ENCODE peak calls at places on chromosomes 5 and 9, in four cellular contexts. S is GM12878, Q is K562, A is HL-60. J is an unnamed sample.

GRCh38 chr9:129177443-129177790 is 644 bp downstream of the IER5L start:
- DNase-seq in S (no peak), Q (peak), A (no peak), J (no peak)

GRCh38 chr5:180611140-180611850 is 20.0 kb upstream of the SCGB3A1 start:
- DNase-seq in S (no peak), Q (peak), A (no peak), J (no peak)

GRCh38 chr9:137506702-137507171 is 43.5 kb downstream of the PNPLA7 start:
- DNase-seq in S (no peak), Q (no peak), A (no peak), J (no peak)

GRCh38 chr5:64295100-64295499 is 129.5 kb downstream of the RNF180 start:
- DNase-seq in S (no peak), Q (no peak), A (no peak), J (no peak)

GRCh38 chr5:83197326-83197725 is 120.0 kb downstream of the XRCC4 start:
- DNase-seq in S (no peak), Q (no peak), A (no peak), J (no peak)

GRCh38 chr5:59817536-59817935 is 76.0 kb downstream of the PDE4D start:
- DNase-seq in S (no peak), Q (no peak), A (no peak), J (no peak)

GRCh38 chr5:132446621-132447020 is 44.0 kb downstream of the IRF1 start:
- DNase-seq in S (no peak), Q (no peak), A (no peak), J (no peak)

GRCh38 chr5:110401881-110402280 is 324.6 kb downstream of the TMEM232 start:
- DNase-seq in S (no peak), Q (no peak), A (no peak), J (no peak)

GRCh38 chr5:77133061-77133758 is 46.1 kb upstream of the ZBED3 start:
- DNase-seq in S (no peak), Q (no peak), A (no peak), J (no peak)

DNA sequence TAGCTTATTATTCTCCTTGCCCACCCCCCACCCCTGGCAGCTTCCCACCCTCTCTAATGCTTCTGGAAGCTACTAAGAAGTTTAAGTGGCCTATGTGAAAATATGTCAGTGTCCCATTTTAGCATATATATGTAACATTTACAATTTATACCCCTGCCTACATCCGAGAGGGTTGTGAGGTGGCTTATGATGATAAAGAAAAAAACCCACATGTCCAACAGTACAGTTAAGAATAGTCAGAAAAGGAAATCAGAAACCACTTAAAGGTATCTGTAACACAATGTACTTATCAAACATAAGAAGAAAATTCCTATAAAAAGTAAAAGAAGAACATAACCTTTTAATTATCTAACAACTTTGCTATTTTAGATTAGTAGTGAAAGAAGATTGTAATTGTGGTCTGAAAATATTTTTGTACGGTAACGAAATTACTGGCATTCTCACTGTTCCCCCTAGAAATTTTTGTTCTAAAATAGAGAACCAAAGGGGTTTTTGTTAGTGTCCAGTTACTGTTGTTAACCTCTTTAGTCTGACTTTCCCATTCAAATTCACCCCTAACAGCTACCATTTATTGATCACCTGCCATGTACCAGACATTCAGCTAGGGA is 62.2 kb downstream of the SLC44A1 start:
- DNase-seq in S (no peak), Q (no peak), A (no peak), J (no peak)
- TF ChIP-seq SPI1 in S (no peak), Q (no peak), A (no peak), J (no peak)

GRCh38 chr5:151670953-151671636 is 15.6 kb downstream of the SPARC start:
- DNase-seq in S (no peak), Q (no peak), A (no peak), J (no peak)
- TF ChIP-seq POLR2AphosphoS5 in S (no peak), Q (no peak), A (no peak), J (no peak)

DNA sequence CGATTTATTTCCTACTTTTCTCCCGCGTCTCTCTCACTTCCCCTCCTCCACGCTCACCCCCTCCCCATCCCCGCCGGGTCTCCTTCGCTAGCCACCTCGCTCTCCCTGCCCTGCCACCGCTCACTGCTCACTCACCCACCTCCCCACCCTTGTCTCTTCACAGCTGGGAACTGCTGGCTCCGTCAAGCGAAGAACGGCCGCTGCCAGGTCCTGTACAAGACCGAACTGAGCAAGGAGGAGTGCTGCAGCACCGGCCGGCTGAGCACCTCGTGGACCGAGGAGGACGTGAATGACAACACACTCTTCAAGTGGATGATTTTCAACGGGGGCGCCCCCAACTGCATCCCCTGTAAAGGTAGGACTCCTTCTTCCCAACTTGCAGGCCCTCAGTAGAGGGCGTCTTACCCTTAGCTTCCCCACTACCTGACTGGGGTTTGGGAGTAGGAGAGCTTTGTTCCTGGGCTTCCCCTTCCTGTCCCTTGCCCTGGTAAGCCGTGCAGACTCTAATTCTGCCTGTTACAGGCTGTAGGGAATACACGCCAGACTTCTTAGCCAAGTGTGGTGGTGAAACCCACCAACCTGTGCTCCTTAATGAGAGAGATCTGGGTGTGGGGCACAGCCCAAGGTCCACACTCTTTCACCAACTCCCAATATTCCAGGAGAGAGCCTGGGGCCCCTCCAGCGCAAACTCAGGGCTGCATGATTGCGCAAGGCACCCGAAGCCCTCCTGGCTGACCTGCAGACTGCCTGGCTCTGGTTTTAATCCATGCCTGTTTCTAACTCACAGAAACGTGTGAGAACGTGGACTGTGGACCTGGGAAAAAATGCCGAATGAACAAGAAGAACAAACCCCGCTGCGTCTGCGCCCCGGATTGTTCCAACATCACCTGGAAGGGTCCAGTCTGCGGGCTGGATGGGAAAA is 2.5 kb downstream of the FST start:
- DNase-seq in S (no peak), Q (peak), A (no peak), J (no peak)
- TF ChIP-seq SPI1 in S (no peak), Q (no peak), A (no peak), J (no peak)

GRCh38 chr5:137838976-137839375 is 28.7 kb upstream of the MYOT start:
- DNase-seq in S (no peak), Q (no peak), A (no peak), J (no peak)

GRCh38 chr5:137837741-137838389 is 29.8 kb upstream of the MYOT start:
- DNase-seq in S (no peak), Q (no peak), A (no peak), J (no peak)

GRCh38 chr5:137836301-137836700 is 31.4 kb upstream of the MYOT start:
- DNase-seq in S (no peak), Q (no peak), A (no peak), J (no peak)

GRCh38 chr5:137834498-137834897 is 33.2 kb upstream of the MYOT start:
- DNase-seq in S (no peak), Q (no peak), A (no peak), J (no peak)

DNA sequence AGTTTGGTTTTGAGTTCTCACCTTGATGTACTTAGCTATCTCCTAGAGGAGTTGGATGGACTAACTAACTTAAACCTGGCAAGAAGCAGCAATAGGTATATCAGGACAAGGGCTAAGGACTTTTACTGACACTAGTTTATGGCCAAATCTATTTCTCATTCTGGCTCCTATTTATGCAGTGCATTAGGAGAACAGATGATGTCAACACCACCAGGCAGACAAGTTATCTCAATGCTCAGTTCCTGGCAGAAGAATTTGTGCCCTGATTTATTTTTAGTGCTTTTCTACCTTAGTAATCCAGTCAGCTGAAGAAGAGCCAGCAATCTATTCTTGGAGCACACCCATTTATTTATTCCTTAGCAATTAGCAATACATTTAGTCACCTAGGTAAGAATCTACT is 30.7 kb upstream of the MYOT start:
- DNase-seq in S (no peak), Q (no peak), A (no peak), J (no peak)
- TF ChIP-seq POLR2AphosphoS5 in S (no peak), Q (no peak), A (no peak), J (no peak)

DNA sequence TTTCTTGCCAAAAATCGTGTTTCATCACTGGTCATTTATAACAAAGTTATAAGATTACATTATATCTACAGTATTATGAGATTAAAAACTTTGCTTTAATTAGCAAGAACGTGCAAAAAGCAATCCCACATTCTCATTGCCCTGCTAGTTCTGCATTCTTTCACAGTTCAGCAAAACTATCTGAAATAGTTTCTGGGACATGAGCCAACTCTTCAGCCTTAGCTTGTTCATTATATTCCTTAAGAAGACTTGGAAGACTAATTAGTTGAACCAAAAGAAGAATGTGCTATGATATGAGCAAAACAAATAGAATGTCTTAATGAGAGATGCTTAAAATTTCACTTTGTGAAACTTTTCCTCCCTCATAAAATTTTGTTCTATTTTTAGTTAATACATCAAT is 76.7 kb downstream of the ITGA1 start:
- DNase-seq in S (no peak), Q (no peak), A (no peak), J (no peak)
- TF ChIP-seq SPI1 in S (no peak), Q (no peak), A (no peak), J (no peak)

GRCh38 chr5:15737036-15737821 is 237.2 kb downstream of the FBXL7 start:
- DNase-seq in S (no peak), Q (no peak), A (no peak), J (no peak)

GRCh38 chr5:15734058-15734457 is 234.1 kb downstream of the FBXL7 start:
- DNase-seq in S (no peak), Q (no peak), A (no peak), J (no peak)

GRCh38 chr5:15740383-15740782 is 240.4 kb downstream of the FBXL7 start:
- DNase-seq in S (no peak), Q (no peak), A (no peak), J (no peak)

DNA sequence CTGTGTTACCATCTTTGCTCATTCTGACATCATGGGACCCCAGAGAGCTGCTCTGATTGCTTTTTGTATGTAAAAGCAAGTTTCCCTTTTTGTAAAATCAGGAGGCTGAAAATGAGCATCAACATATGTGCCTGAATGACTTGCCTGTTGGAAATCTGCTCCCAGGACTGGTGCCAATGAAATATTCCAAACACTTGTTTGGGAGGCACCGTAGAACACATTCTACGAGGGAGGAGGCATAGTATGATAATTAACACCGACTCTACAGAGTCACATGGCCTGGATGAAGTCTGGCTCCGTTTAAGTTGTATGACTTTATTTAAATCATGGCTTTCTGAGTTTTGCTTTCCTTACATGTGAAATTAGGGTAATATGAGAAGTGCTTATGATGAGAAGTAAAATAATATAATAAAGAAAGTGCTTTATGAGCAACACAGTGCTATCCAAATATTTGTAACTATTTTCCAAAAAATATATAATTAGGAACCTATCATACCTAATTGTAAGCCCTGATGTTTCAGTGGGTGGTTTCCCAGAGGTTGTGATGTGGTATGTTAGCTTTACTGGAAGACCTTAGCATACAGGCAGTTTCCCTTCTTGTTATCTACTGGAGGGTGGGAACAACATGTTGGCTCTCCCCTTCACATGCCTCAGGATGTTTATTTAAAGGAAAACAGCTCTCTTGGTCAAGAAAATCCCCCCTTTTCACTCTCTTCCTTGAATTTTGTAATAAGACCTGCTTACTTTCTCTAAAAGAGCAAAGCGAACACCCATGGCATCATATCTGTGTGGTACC is 238.1 kb downstream of the FBXL7 start:
- DNase-seq in S (no peak), Q (no peak), A (no peak), J (no peak)
- TF ChIP-seq POLR2AphosphoS5 in S (no peak), Q (no peak), A (no peak), J (no peak)

GRCh38 chr9:132537352-132537751 is 45.1 kb upstream of the BARHL1 start:
- DNase-seq in S (no peak), Q (no peak), A (no peak), J (no peak)

GRCh38 chr9:132536124-132536523 is 46.3 kb upstream of the BARHL1 start:
- DNase-seq in S (no peak), Q (no peak), A (no peak), J (no peak)

GRCh38 chr9:132541051-132541450 is 41.4 kb upstream of the BARHL1 start:
- DNase-seq in S (no peak), Q (no peak), A (no peak), J (no peak)

GRCh38 chr9:132538071-132538470 is 44.3 kb upstream of the BARHL1 start:
- DNase-seq in S (no peak), Q (no peak), A (no peak), J (no peak)

DNA sequence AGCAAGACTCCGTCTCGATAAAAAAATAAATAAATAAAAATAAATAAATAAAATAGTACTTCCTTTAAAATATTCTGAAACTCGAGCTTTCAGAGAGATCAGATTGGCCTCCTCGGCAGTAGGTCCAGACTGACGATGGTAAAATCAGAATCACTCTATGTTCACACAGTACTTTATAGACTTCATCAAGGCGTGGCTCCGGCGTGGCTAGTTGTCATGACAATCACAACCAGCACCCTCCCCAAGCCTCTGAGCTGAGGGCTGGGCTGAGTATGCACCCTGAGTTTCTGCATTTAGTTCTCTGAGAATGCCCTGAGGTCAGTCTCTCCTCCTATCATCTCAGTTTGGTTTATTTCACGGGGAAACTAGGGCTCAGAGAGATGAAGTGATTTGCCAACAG is 43.3 kb upstream of the BARHL1 start:
- DNase-seq in S (no peak), Q (no peak), A (no peak), J (no peak)
- TF ChIP-seq SPI1 in S (no peak), Q (no peak), A (no peak), J (no peak)

GRCh38 chr5:14107536-14107935 is 35.6 kb upstream of the TRIO start:
- DNase-seq in S (no peak), Q (no peak), A (no peak), J (no peak)

GRCh38 chr5:14109041-14109747 is 33.9 kb upstream of the TRIO start:
- DNase-seq in S (peak), Q (no peak), A (no peak), J (peak)

GRCh38 chr5:14102666-14103065 is 40.5 kb upstream of the TRIO start:
- DNase-seq in S (no peak), Q (no peak), A (no peak), J (no peak)

GRCh38 chr5:14108170-14108996 is 34.8 kb upstream of the TRIO start:
- DNase-seq in S (peak), Q (peak), A (peak), J (peak)

DNA sequence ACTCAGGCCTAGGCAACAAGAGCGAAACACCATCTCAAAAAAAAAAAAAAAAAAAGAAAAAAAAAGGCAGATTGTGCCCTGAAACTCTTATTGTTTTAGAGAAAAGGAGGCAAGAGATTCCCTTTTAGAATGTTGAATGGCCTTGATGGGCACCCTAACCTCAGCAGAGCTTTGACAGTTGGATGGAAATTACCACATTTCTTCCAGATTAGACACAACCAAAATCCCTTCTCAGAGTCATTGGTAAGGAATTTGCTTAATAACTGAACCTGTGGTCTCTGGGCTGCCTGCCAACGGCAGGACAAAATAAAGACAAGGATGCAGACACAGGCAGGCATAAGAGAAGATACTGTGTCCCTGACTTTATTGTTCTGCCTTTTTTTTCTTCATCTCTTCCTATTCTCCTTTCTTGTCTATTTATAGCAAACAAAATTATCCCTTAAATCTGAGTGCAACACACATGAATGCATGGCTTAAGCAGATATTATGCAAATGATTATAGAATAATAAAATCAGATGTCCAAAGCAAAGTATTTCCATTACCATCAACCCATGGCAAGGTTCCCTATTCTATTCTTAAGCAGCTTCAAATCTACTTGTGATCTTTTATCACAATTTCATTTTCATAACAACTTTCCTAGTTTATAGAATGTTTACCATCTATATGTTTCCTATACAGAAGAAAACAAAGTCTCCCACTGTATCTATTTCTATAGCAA is 37.3 kb upstream of the TRIO start:
- DNase-seq in S (no peak), Q (no peak), A (no peak), J (no peak)
- TF ChIP-seq POLR2AphosphoS5 in S (no peak), Q (no peak), A (no peak), J (no peak)